ENCODE peak calls at places on chromosomes 6 and 20, in four cellular contexts. U is cerebellum; J is effector memory CD8-positive, alpha-beta T cell; V is CD8-positive, alpha-beta memory T cell. B is an unnamed sample.

GRCh38 chr6:82889117-82889516 is 176.5 kb downstream of the UBE3D start:
- DNase-seq in V (no peak), J (no peak), U (no peak), B (no peak)

GRCh38 chr6:145015739-145016558 is 719.4 kb downstream of the EPM2A start:
- DNase-seq in V (no peak), U (no peak), J (no peak), B (no peak)

GRCh38 chr6:25769983-25770382 is 15.4 kb downstream of the SLC17A4 start:
- DNase-seq in J (no peak), V (no peak), U (no peak), B (no peak)

GRCh38 chr6:105803439-105803838 is 282.7 kb upstream of the PRDM1 start:
- DNase-seq in U (no peak), J (no peak), V (no peak), B (no peak)

GRCh38 chr6:96491926-96492325 is 29.7 kb upstream of the UFL1 start:
- DNase-seq in U (no peak), J (no peak), V (no peak), B (no peak)

GRCh38 chr20:3109350-3110302 is 25.1 kb upstream of the AVP start:
- DNase-seq in J (no peak), V (no peak), U (no peak), B (no peak)

GRCh38 chr6:152897807-152898399 is 84.9 kb downstream of the FBXO5 start:
- DNase-seq in U (peak; percentile 44), V (peak; percentile 70), J (peak; percentile 66), B (peak; percentile 22)

GRCh38 chr20:63693975-63694595 is 2.4 kb upstream of the TNFRSF6B start:
- DNase-seq in J (no peak), U (no peak), V (no peak), B (no peak)

GRCh38 chr6:169455470-169455869 is 201.8 kb upstream of the THBS2 start:
- DNase-seq in V (no peak), J (no peak), U (no peak), B (no peak)

GRCh38 chr6:14406616-14407343 is 289.2 kb downstream of the CD83 start:
- DNase-seq in J (no peak), V (no peak), U (peak; percentile 82), B (peak; percentile 84)

GRCh38 chr6:170152989-170153388 is 137.9 kb downstream of the DLL1 start:
- DNase-seq in V (no peak), J (no peak), U (peak; percentile 81), B (peak; percentile 32)

GRCh38 chr20:48035961-48036731 is 250.9 kb upstream of the SULF2 start:
- DNase-seq in V (no peak), U (no peak), J (no peak), B (no peak)

GRCh38 chr6:37663016-37663810 is 34.5 kb downstream of the MDGA1 start:
- DNase-seq in V (no peak), J (no peak), U (no peak), B (peak; percentile 18)

GRCh38 chr6:163756079-163756478 is 341.6 kb downstream of the QKI start:
- DNase-seq in V (no peak), J (no peak), U (no peak), B (no peak)

GRCh38 chr6:14645221-14645620 is 527.6 kb downstream of the CD83 start:
- DNase-seq in V (no peak), J (no peak), U (no peak), B (no peak)

GRCh38 chr6:116572162-116572561 is 858 bp downstream of the RWDD1 start:
- DNase-seq in J (no peak), V (no peak), U (no peak), B (peak; percentile 2)

GRCh38 chr6:30211306-30211705 is 1.9 kb downstream of the TRIM26 start:
- DNase-seq in J (no peak), V (no peak), U (no peak), B (no peak)

GRCh38 chr6:106975699-106976032 is 1.1 kb upstream of the CD24 start:
- DNase-seq in J (no peak), V (no peak), U (no peak), B (no peak)

GRCh38 chr6:157148391-157149323 is 174.7 kb downstream of the TMEM242 start:
- DNase-seq in U (no peak), V (no peak), J (no peak), B (peak; percentile 61)